ENCODE peak calls at places on chromosomes 5 and 9, in seven cellular contexts. Y is heart left ventricle, P is NCI-H345, H is nucleus accumbens, B is fibroblast of gingiva, W is GM10248, X is ureter. O is an unnamed sample.

GRCh38 chr9:123283048-123283408 is 14.6 kb upstream of the STRBP start:
- DNase-seq in Y (no peak), B (no peak), W (no peak), H (no peak), P (no peak), X (no peak), O (no peak)

GRCh38 chr5:59503223-59503622 is 390.3 kb downstream of the PDE4D start:
- DNase-seq in Y (no peak), H (no peak), X (no peak), W (no peak), P (no peak), B (no peak), O (no peak)

GRCh38 chr5:150065886-150066285 is 20.5 kb downstream of the CSF1R start:
- DNase-seq in P (no peak), Y (peak; percentile 42), B (no peak), X (no peak), H (no peak), W (no peak), O (no peak)

GRCh38 chr5:105506692-105507277 is 1944.2 kb upstream of the NUDT12 start:
- DNase-seq in B (no peak), X (no peak), Y (no peak), P (no peak), W (no peak), H (no peak), O (no peak)

GRCh38 chr9:133818444-133818843 is 80.3 kb upstream of the SARDH start:
- DNase-seq in W (no peak), P (no peak), H (no peak), Y (no peak), X (no peak), B (peak; percentile 16), O (no peak)

GRCh38 chr9:93549636-93550035 is 26.7 kb upstream of the PHF2 start:
- DNase-seq in B (no peak), P (peak; percentile 15), X (no peak), W (no peak), Y (no peak), H (no peak), O (no peak)

GRCh38 chr5:159735036-159735435 is 181.2 kb upstream of the ADRA1B start:
- DNase-seq in Y (no peak), P (no peak), X (no peak), W (no peak), H (no peak), B (no peak), O (no peak)

GRCh38 chr9:77161966-77162365 is 15.4 kb upstream of the VPS13A start:
- DNase-seq in X (no peak), P (no peak), H (no peak), W (no peak), Y (no peak), B (no peak), O (no peak)

GRCh38 chr5:170070556-170071412 is 34.9 kb upstream of the FOXI1 start:
- DNase-seq in X (no peak), Y (no peak), H (no peak), B (peak; percentile 38), W (no peak), P (no peak), O (no peak)

GRCh38 chr9:31799953-31800609 is 584.4 kb upstream of the ACO1 start:
- DNase-seq in Y (no peak), X (no peak), H (no peak), W (no peak), B (no peak), P (peak; percentile 55), O (no peak)

GRCh38 chr9:71683598-71684235 is 84.6 kb downstream of the CEMIP2 start:
- DNase-seq in X (no peak), W (no peak), B (peak; percentile 81), H (peak; percentile 38), P (no peak), Y (peak; percentile 18), O (peak; percentile 56)

GRCh38 chr5:138444078-138444773 is 5.4 kb downstream of the REEP2 start:
- DNase-seq in B (no peak), P (no peak), W (no peak), H (no peak), Y (no peak), X (no peak), O (no peak)

GRCh38 chr5:168047669-168048111 is 243.8 kb upstream of the WWC1 start:
- DNase-seq in Y (peak; percentile 71), W (no peak), X (no peak), B (no peak), P (no peak), H (no peak), O (no peak)

GRCh38 chr5:36658016-36658415 is 51.6 kb downstream of the SLC1A3 start:
- DNase-seq in H (no peak), X (no peak), Y (no peak), B (no peak), W (no peak), P (no peak), O (no peak)

GRCh38 chr5:141773779-141774531 is 91.9 kb upstream of the ARAP3 start:
- DNase-seq in H (no peak), P (no peak), X (no peak), Y (no peak), B (no peak), W (no peak), O (no peak)

GRCh38 chr5:180792287-180792964 is 10.2 kb downstream of the MGAT1 start:
- DNase-seq in H (no peak), B (no peak), W (no peak), X (peak; percentile 45), Y (no peak), P (no peak), O (no peak)

GRCh38 chr9:71783120-71783523 is 14.8 kb upstream of the CEMIP2 start:
- DNase-seq in W (peak; percentile 31), H (no peak), X (peak; percentile 62), Y (no peak), B (no peak), P (peak; percentile 44), O (peak; percentile 89)

GRCh38 chr5:143338658-143339366 is 64.7 kb downstream of the NR3C1 start:
- DNase-seq in X (no peak), Y (no peak), W (no peak), H (no peak), B (peak; percentile 61), P (no peak), O (no peak)

GRCh38 chr5:167294861-167295685 is 996.4 kb upstream of the WWC1 start:
- DNase-seq in P (no peak), H (no peak), Y (no peak), W (no peak), B (peak; percentile 83), X (no peak), O (peak; percentile 66)

GRCh38 chr5:228886-229285 is 10.8 kb downstream of the SDHA start:
- DNase-seq in P (no peak), Y (no peak), W (no peak), B (no peak), H (no peak), X (no peak), O (no peak)

GRCh38 chr5:149618581-149619248 is 37.4 kb downstream of the ARHGEF37 start:
- DNase-seq in X (no peak), H (peak; percentile 32), B (peak; percentile 50), W (peak; percentile 70), Y (peak; percentile 44), P (peak; percentile 28), O (peak; percentile 99)

GRCh38 chr5:80852331-80853245 is 107.6 kb upstream of the RASGRF2 start:
- DNase-seq in Y (no peak), W (peak; percentile 12), H (no peak), P (no peak), X (no peak), B (peak; percentile 11), O (no peak)

GRCh38 chr9:78462616-78463015 is 165.7 kb downstream of the PSAT1 start:
- DNase-seq in X (no peak), B (no peak), Y (no peak), H (no peak), W (no peak), P (no peak), O (no peak)

GRCh38 chr9:36207016-36207415 is 16.3 kb downstream of the CLTA start:
- DNase-seq in Y (no peak), W (no peak), B (no peak), P (no peak), H (peak; percentile 49), X (no peak), O (no peak)

GRCh38 chr5:114362197-114362976 is 517 bp downstream of the KCNN2 start:
- DNase-seq in W (peak; percentile 14), X (no peak), H (no peak), Y (peak; percentile 9), B (no peak), P (peak; percentile 15), O (no peak)

GRCh38 chr9:37229882-37230482 is 109.6 kb downstream of the ZCCHC7 start:
- DNase-seq in X (no peak), H (no peak), B (no peak), Y (no peak), W (no peak), P (no peak), O (no peak)

GRCh38 chr9:93193373-93193725 is 9.4 kb downstream of the WNK2 start:
- DNase-seq in W (no peak), P (peak; percentile 74), H (peak; percentile 28), Y (no peak), X (no peak), B (no peak), O (no peak)